ENCODE peak calls at places on chromosomes 16 and 17, in eight cellular contexts. One of them, this sample, is unnamed.

GRCh38 chr16:24748242-24748641 is 18.8 kb downstream of the TNRC6A start:
- DNase-seq in activated CD4-positive, alpha-beta T cell treated with anti-CD3 and anti-CD28 coated beads, Interleukin-2, amount 50 U/mL, for 1 hour: no peak
- DNase-seq in colonic mucosa: no peak
- DNase-seq in kidney: no peak
- DNase-seq in CD8-positive, alpha-beta memory T cell: no peak
- DNase-seq in NCI-H1436: no peak
- DNase-seq in adrenal gland: peak
- DNase-seq in effector memory CD8-positive, alpha-beta T cell: no peak
- DNase-seq in this sample: no peak

GRCh38 chr17:79979841-79980215 is 55.8 kb downstream of the TBC1D16 start:
- DNase-seq in activated CD4-positive, alpha-beta T cell treated with anti-CD3 and anti-CD28 coated beads, Interleukin-2, amount 50 U/mL, for 1 hour: no peak
- DNase-seq in colonic mucosa: no peak
- DNase-seq in kidney: peak
- DNase-seq in CD8-positive, alpha-beta memory T cell: no peak
- DNase-seq in NCI-H1436: no peak
- DNase-seq in adrenal gland: peak
- DNase-seq in effector memory CD8-positive, alpha-beta T cell: no peak
- DNase-seq in this sample: peak

GRCh38 chr17:82678265-82678891 is 20.1 kb downstream of the RAB40B start:
- DNase-seq in activated CD4-positive, alpha-beta T cell treated with anti-CD3 and anti-CD28 coated beads, Interleukin-2, amount 50 U/mL, for 1 hour: no peak
- DNase-seq in colonic mucosa: no peak
- DNase-seq in kidney: peak
- DNase-seq in CD8-positive, alpha-beta memory T cell: no peak
- DNase-seq in NCI-H1436: no peak
- DNase-seq in adrenal gland: no peak
- DNase-seq in effector memory CD8-positive, alpha-beta T cell: no peak
- DNase-seq in this sample: no peak

GRCh38 chr16:55571191-55571897 is 4.9 kb downstream of the CAPNS2 start:
- DNase-seq in activated CD4-positive, alpha-beta T cell treated with anti-CD3 and anti-CD28 coated beads, Interleukin-2, amount 50 U/mL, for 1 hour: no peak
- DNase-seq in colonic mucosa: no peak
- DNase-seq in kidney: no peak
- DNase-seq in CD8-positive, alpha-beta memory T cell: no peak
- DNase-seq in NCI-H1436: no peak
- DNase-seq in adrenal gland: no peak
- DNase-seq in effector memory CD8-positive, alpha-beta T cell: no peak
- DNase-seq in this sample: no peak

GRCh38 chr16:27406729-27407128 is 4.8 kb downstream of the IL21R start:
- DNase-seq in activated CD4-positive, alpha-beta T cell treated with anti-CD3 and anti-CD28 coated beads, Interleukin-2, amount 50 U/mL, for 1 hour: no peak
- DNase-seq in colonic mucosa: no peak
- DNase-seq in kidney: no peak
- DNase-seq in CD8-positive, alpha-beta memory T cell: no peak
- DNase-seq in NCI-H1436: no peak
- DNase-seq in adrenal gland: no peak
- DNase-seq in effector memory CD8-positive, alpha-beta T cell: no peak
- DNase-seq in this sample: no peak

GRCh38 chr16:80060470-80060869 is 459.9 kb upstream of the MAF start:
- DNase-seq in activated CD4-positive, alpha-beta T cell treated with anti-CD3 and anti-CD28 coated beads, Interleukin-2, amount 50 U/mL, for 1 hour: no peak
- DNase-seq in colonic mucosa: no peak
- DNase-seq in kidney: no peak
- DNase-seq in CD8-positive, alpha-beta memory T cell: no peak
- DNase-seq in NCI-H1436: no peak
- DNase-seq in adrenal gland: no peak
- DNase-seq in effector memory CD8-positive, alpha-beta T cell: no peak
- DNase-seq in this sample: no peak

GRCh38 chr17:48207776-48208175 is 100.2 kb downstream of the SNX11 start:
- DNase-seq in activated CD4-positive, alpha-beta T cell treated with anti-CD3 and anti-CD28 coated beads, Interleukin-2, amount 50 U/mL, for 1 hour: no peak
- DNase-seq in colonic mucosa: no peak
- DNase-seq in kidney: no peak
- DNase-seq in CD8-positive, alpha-beta memory T cell: no peak
- DNase-seq in NCI-H1436: no peak
- DNase-seq in adrenal gland: no peak
- DNase-seq in effector memory CD8-positive, alpha-beta T cell: no peak
- DNase-seq in this sample: no peak

GRCh38 chr17:35972535-35972934 is 8.8 kb downstream of the CCL16 start:
- DNase-seq in activated CD4-positive, alpha-beta T cell treated with anti-CD3 and anti-CD28 coated beads, Interleukin-2, amount 50 U/mL, for 1 hour: no peak
- DNase-seq in colonic mucosa: no peak
- DNase-seq in kidney: no peak
- DNase-seq in CD8-positive, alpha-beta memory T cell: no peak
- DNase-seq in NCI-H1436: no peak
- DNase-seq in adrenal gland: no peak
- DNase-seq in effector memory CD8-positive, alpha-beta T cell: no peak
- DNase-seq in this sample: no peak

GRCh38 chr16:88927010-88927409 is 50.0 kb downstream of the CBFA2T3 start:
- DNase-seq in activated CD4-positive, alpha-beta T cell treated with anti-CD3 and anti-CD28 coated beads, Interleukin-2, amount 50 U/mL, for 1 hour: no peak
- DNase-seq in colonic mucosa: peak
- DNase-seq in kidney: no peak
- DNase-seq in CD8-positive, alpha-beta memory T cell: no peak
- DNase-seq in NCI-H1436: no peak
- DNase-seq in adrenal gland: peak
- DNase-seq in effector memory CD8-positive, alpha-beta T cell: no peak
- DNase-seq in this sample: peak

GRCh38 chr17:59373879-59374495 is 42.5 kb downstream of the YPEL2 start:
- DNase-seq in activated CD4-positive, alpha-beta T cell treated with anti-CD3 and anti-CD28 coated beads, Interleukin-2, amount 50 U/mL, for 1 hour: no peak
- DNase-seq in colonic mucosa: no peak
- DNase-seq in kidney: no peak
- DNase-seq in CD8-positive, alpha-beta memory T cell: no peak
- DNase-seq in NCI-H1436: no peak
- DNase-seq in adrenal gland: no peak
- DNase-seq in effector memory CD8-positive, alpha-beta T cell: no peak
- DNase-seq in this sample: peak

GRCh38 chr17:45384047-45384799 is 48.4 kb downstream of the ARHGAP27 start:
- DNase-seq in activated CD4-positive, alpha-beta T cell treated with anti-CD3 and anti-CD28 coated beads, Interleukin-2, amount 50 U/mL, for 1 hour: no peak
- DNase-seq in colonic mucosa: no peak
- DNase-seq in kidney: no peak
- DNase-seq in CD8-positive, alpha-beta memory T cell: no peak
- DNase-seq in NCI-H1436: no peak
- DNase-seq in adrenal gland: no peak
- DNase-seq in effector memory CD8-positive, alpha-beta T cell: no peak
- DNase-seq in this sample: no peak

GRCh38 chr17:65092262-65092661 is 35.7 kb upstream of the GNA13 start:
- DNase-seq in activated CD4-positive, alpha-beta T cell treated with anti-CD3 and anti-CD28 coated beads, Interleukin-2, amount 50 U/mL, for 1 hour: no peak
- DNase-seq in colonic mucosa: no peak
- DNase-seq in kidney: no peak
- DNase-seq in CD8-positive, alpha-beta memory T cell: no peak
- DNase-seq in NCI-H1436: no peak
- DNase-seq in adrenal gland: no peak
- DNase-seq in effector memory CD8-positive, alpha-beta T cell: no peak
- DNase-seq in this sample: no peak

GRCh38 chr16:58414938-58415451 is 22.7 kb downstream of the GINS3 start:
- DNase-seq in activated CD4-positive, alpha-beta T cell treated with anti-CD3 and anti-CD28 coated beads, Interleukin-2, amount 50 U/mL, for 1 hour: no peak
- DNase-seq in colonic mucosa: no peak
- DNase-seq in kidney: no peak
- DNase-seq in CD8-positive, alpha-beta memory T cell: no peak
- DNase-seq in NCI-H1436: no peak
- DNase-seq in adrenal gland: peak
- DNase-seq in effector memory CD8-positive, alpha-beta T cell: no peak
- DNase-seq in this sample: no peak

GRCh38 chr17:43702636-43703035 is 40.9 kb upstream of the MEOX1 start:
- DNase-seq in activated CD4-positive, alpha-beta T cell treated with anti-CD3 and anti-CD28 coated beads, Interleukin-2, amount 50 U/mL, for 1 hour: no peak
- DNase-seq in colonic mucosa: no peak
- DNase-seq in kidney: no peak
- DNase-seq in CD8-positive, alpha-beta memory T cell: no peak
- DNase-seq in NCI-H1436: peak
- DNase-seq in adrenal gland: no peak
- DNase-seq in effector memory CD8-positive, alpha-beta T cell: no peak
- DNase-seq in this sample: no peak

GRCh38 chr16:53224932-53225533 is 170.2 kb downstream of the CHD9 start:
- DNase-seq in activated CD4-positive, alpha-beta T cell treated with anti-CD3 and anti-CD28 coated beads, Interleukin-2, amount 50 U/mL, for 1 hour: no peak
- DNase-seq in colonic mucosa: no peak
- DNase-seq in kidney: no peak
- DNase-seq in CD8-positive, alpha-beta memory T cell: no peak
- DNase-seq in NCI-H1436: no peak
- DNase-seq in adrenal gland: no peak
- DNase-seq in effector memory CD8-positive, alpha-beta T cell: no peak
- DNase-seq in this sample: no peak

GRCh38 chr16:57899771-57900661 is 70.9 kb downstream of the CNGB1 start:
- DNase-seq in activated CD4-positive, alpha-beta T cell treated with anti-CD3 and anti-CD28 coated beads, Interleukin-2, amount 50 U/mL, for 1 hour: peak
- DNase-seq in colonic mucosa: peak
- DNase-seq in kidney: peak
- DNase-seq in CD8-positive, alpha-beta memory T cell: peak
- DNase-seq in NCI-H1436: peak
- DNase-seq in adrenal gland: peak
- DNase-seq in effector memory CD8-positive, alpha-beta T cell: peak
- DNase-seq in this sample: peak

GRCh38 chr16:67872631-67873434 is at the start of gene EDC4:
- DNase-seq in activated CD4-positive, alpha-beta T cell treated with anti-CD3 and anti-CD28 coated beads, Interleukin-2, amount 50 U/mL, for 1 hour: peak
- DNase-seq in colonic mucosa: peak
- DNase-seq in kidney: peak
- DNase-seq in CD8-positive, alpha-beta memory T cell: peak
- DNase-seq in NCI-H1436: peak
- DNase-seq in adrenal gland: peak
- DNase-seq in effector memory CD8-positive, alpha-beta T cell: peak
- DNase-seq in this sample: peak

GRCh38 chr17:1972429-1973160 is 52.5 kb downstream of the RTN4RL1 start:
- DNase-seq in activated CD4-positive, alpha-beta T cell treated with anti-CD3 and anti-CD28 coated beads, Interleukin-2, amount 50 U/mL, for 1 hour: no peak
- DNase-seq in colonic mucosa: no peak
- DNase-seq in kidney: peak
- DNase-seq in CD8-positive, alpha-beta memory T cell: no peak
- DNase-seq in NCI-H1436: no peak
- DNase-seq in adrenal gland: peak
- DNase-seq in effector memory CD8-positive, alpha-beta T cell: no peak
- DNase-seq in this sample: no peak

GRCh38 chr17:42023524-42024349 is 3.8 kb downstream of the NKIRAS2 start:
- DNase-seq in activated CD4-positive, alpha-beta T cell treated with anti-CD3 and anti-CD28 coated beads, Interleukin-2, amount 50 U/mL, for 1 hour: no peak
- DNase-seq in colonic mucosa: peak
- DNase-seq in kidney: peak
- DNase-seq in CD8-positive, alpha-beta memory T cell: no peak
- DNase-seq in NCI-H1436: no peak
- DNase-seq in adrenal gland: peak
- DNase-seq in effector memory CD8-positive, alpha-beta T cell: no peak
- DNase-seq in this sample: no peak

GRCh38 chr16:77298638-77299360 is 99.6 kb downstream of the SYCE1L start:
- DNase-seq in activated CD4-positive, alpha-beta T cell treated with anti-CD3 and anti-CD28 coated beads, Interleukin-2, amount 50 U/mL, for 1 hour: no peak
- DNase-seq in colonic mucosa: no peak
- DNase-seq in kidney: no peak
- DNase-seq in CD8-positive, alpha-beta memory T cell: no peak
- DNase-seq in NCI-H1436: no peak
- DNase-seq in adrenal gland: no peak
- DNase-seq in effector memory CD8-positive, alpha-beta T cell: no peak
- DNase-seq in this sample: no peak

This sample was measured in body of pancreas.